ENCODE peak calls at places on chromosomes 16 and 17, in five cellular contexts. B is skeletal muscle cell; G is CD8-positive, alpha-beta memory T cell; X is activated T-helper 1 cell treated with anti-CD3 and anti-CD28 coated beads, Interleukin-12 subunit alpha, Interleukin-12 subunit beta, Interleukin-2, Interleukin-4 antibody, amounts not matched to agents 30 ng/mL and 10 ng/mL and 1 ng/mL, durations not matched to agents 14 hours and 24 hours and 36 hours; A is IMR-90. F is an unnamed sample.

GRCh38 chr16:68197250-68197649 is 38.7 kb downstream of the ESRP2 start:
- DNase-seq in B (no peak), A (peak), G (no peak), X (no peak), F (no peak)

GRCh38 chr16:51450913-51451312 is 299.8 kb upstream of the SALL1 start:
- DNase-seq in B (no peak), A (no peak), G (no peak), X (no peak), F (no peak)

GRCh38 chr17:68398731-68399637 is 58.3 kb downstream of the WIPI1 start:
- DNase-seq in A (peak), X (peak), B (peak), G (no peak), F (no peak)

GRCh38 chr17:83057397-83057761 is 22.0 kb upstream of the METRNL start:
- DNase-seq in G (no peak), B (no peak), X (no peak), A (no peak), F (no peak)

GRCh38 chr17:3659541-3660111 is 8.8 kb downstream of the TAX1BP3 start:
- DNase-seq in X (no peak), A (peak), B (peak), G (no peak), F (no peak)

GRCh38 chr17:62162898-62163297 is 97.8 kb upstream of the MED13 start:
- DNase-seq in A (no peak), B (no peak), G (no peak), X (no peak), F (no peak)

GRCh38 chr17:62723842-62724241 is 84.3 kb downstream of the MARCHF10 start:
- DNase-seq in A (peak), X (no peak), B (no peak), G (no peak), F (no peak)

GRCh38 chr17:68318103-68318991 is 27.1 kb downstream of the ARSG start:
- DNase-seq in G (no peak), B (peak), X (no peak), A (peak), F (no peak)

GRCh38 chr16:79599837-79600635 is 501 bp downstream of the MAF start:
- DNase-seq in B (no peak), X (peak), G (peak), A (no peak), F (no peak)

GRCh38 chr17:29140631-29141483 is 39.3 kb downstream of the MYO18A start:
- DNase-seq in G (peak), B (no peak), X (peak), A (peak), F (no peak)

GRCh38 chr17:17849863-17850373 is 13.1 kb upstream of the SREBF1 start:
- DNase-seq in B (no peak), G (peak), A (peak), X (peak), F (peak)

GRCh38 chr17:32805029-32805976 is 71.6 kb downstream of the MYO1D start:
- DNase-seq in G (no peak), B (no peak), A (no peak), X (no peak), F (no peak)

GRCh38 chr17:28643979-28644781 is 778 bp downstream of the BLTP2 start:
- DNase-seq in B (no peak), A (peak), G (peak), X (peak), F (peak)

GRCh38 chr16:64950731-64951130 is 171.1 kb downstream of the CDH11 start:
- DNase-seq in A (no peak), G (no peak), X (no peak), B (no peak), F (no peak)

GRCh38 chr17:82736511-82737185 is 1.2 kb downstream of the FN3K start:
- DNase-seq in G (no peak), B (no peak), X (no peak), A (no peak), F (no peak)

GRCh38 chr17:72998343-72998742 is 94.1 kb downstream of the SLC39A11 start:
- DNase-seq in A (no peak), B (no peak), X (no peak), G (no peak), F (no peak)

GRCh38 chr16:83652898-83653297 is 154.9 kb upstream of the HSBP1 start:
- DNase-seq in B (peak), A (no peak), X (no peak), G (no peak), F (no peak)

GRCh38 chr16:55503726-55504553 is 4.9 kb upstream of the LPCAT2 start:
- DNase-seq in G (no peak), X (no peak), B (no peak), A (no peak), F (no peak)

GRCh38 chr16:25217921-25218320 is 1.2 kb downstream of the AQP8 start:
- DNase-seq in B (no peak), G (no peak), X (no peak), A (no peak), F (no peak)

GRCh38 chr16:31202402-31203385 is at the start of gene PYCARD:
- DNase-seq in G (peak), B (no peak), A (peak), X (no peak), F (no peak)

GRCh38 chr17:38338053-38338452 is 5.7 kb downstream of the GPR179 start:
- DNase-seq in X (no peak), A (no peak), G (no peak), B (no peak), F (no peak)

GRCh38 chr17:4711671-4712111 is 1.3 kb downstream of the ARRB2 start:
- DNase-seq in B (no peak), X (no peak), G (no peak), A (no peak), F (no peak)

F was measured in NCI-H1436 treated with DMSO at 0.1 percent for 48 hours.